ENCODE peak calls at places on chromosomes 16 and 17, in seven cellular contexts. One of them, this sample, is unnamed. For H3K4me1 and H3K9me3, the result is how much of the 10 kb centered on the place peaks cover.

GRCh38 chr16:29991571-29991904 is 3.9 kb downstream of the HIRIP3 start:
- DNase-seq in CD8-positive, alpha-beta memory T cell: no peak
- DNase-seq in cardiac muscle cell: no peak
- DNase-seq in left ventricle myocardium inferior: no peak
- DNase-seq in Karpas-422: peak
- DNase-seq in testis: no peak
- DNase-seq in GM23248: no peak
- DNase-seq in this sample: no peak

GRCh38 chr17:46925185-46925858 is 2.4 kb downstream of the GOSR2 start:
- DNase-seq in CD8-positive, alpha-beta memory T cell: no peak
- DNase-seq in cardiac muscle cell: no peak
- DNase-seq in left ventricle myocardium inferior: no peak
- DNase-seq in Karpas-422: no peak
- DNase-seq in testis: no peak
- DNase-seq in GM23248: peak
- DNase-seq in this sample: no peak

GRCh38 chr16:89201467-89202377 is 1.4 kb upstream of the SLC22A31 start:
- DNase-seq in CD8-positive, alpha-beta memory T cell: peak
- DNase-seq in cardiac muscle cell: peak
- DNase-seq in left ventricle myocardium inferior: peak
- DNase-seq in Karpas-422: peak
- DNase-seq in testis: peak
- DNase-seq in GM23248: peak
- DNase-seq in this sample: no peak

GRCh38 chr16:78227855-78228254 is 128.4 kb downstream of the WWOX start:
- DNase-seq in CD8-positive, alpha-beta memory T cell: no peak
- DNase-seq in cardiac muscle cell: peak
- DNase-seq in left ventricle myocardium inferior: no peak
- DNase-seq in Karpas-422: no peak
- DNase-seq in testis: no peak
- DNase-seq in GM23248: no peak
- DNase-seq in this sample: no peak

GRCh38 chr16:58002411-58002790 is 1.2 kb downstream of the USB1 start:
- DNase-seq in CD8-positive, alpha-beta memory T cell: peak
- DNase-seq in cardiac muscle cell: no peak
- DNase-seq in left ventricle myocardium inferior: no peak
- DNase-seq in Karpas-422: no peak
- DNase-seq in testis: no peak
- DNase-seq in GM23248: no peak
- DNase-seq in this sample: no peak

GRCh38 chr16:68510775-68511174 is 28.3 kb upstream of the ZFP90 start:
- DNase-seq in CD8-positive, alpha-beta memory T cell: no peak
- DNase-seq in cardiac muscle cell: no peak
- DNase-seq in left ventricle myocardium inferior: no peak
- DNase-seq in Karpas-422: no peak
- DNase-seq in testis: no peak
- DNase-seq in GM23248: no peak
- DNase-seq in this sample: no peak

GRCh38 chr17:82960419-82961271 is 118.8 kb upstream of the METRNL start:
- DNase-seq in CD8-positive, alpha-beta memory T cell: no peak
- DNase-seq in cardiac muscle cell: no peak
- DNase-seq in left ventricle myocardium inferior: peak
- DNase-seq in Karpas-422: no peak
- DNase-seq in testis: peak
- DNase-seq in GM23248: no peak
- DNase-seq in this sample: no peak

GRCh38 chr17:2083613-2084128 is 28.8 kb downstream of the HIC1 start:
- DNase-seq in CD8-positive, alpha-beta memory T cell: no peak
- DNase-seq in cardiac muscle cell: peak
- DNase-seq in left ventricle myocardium inferior: no peak
- DNase-seq in Karpas-422: no peak
- DNase-seq in testis: no peak
- DNase-seq in GM23248: no peak
- DNase-seq in this sample: no peak

GRCh38 chr16:85629326-85629725 is 16.2 kb downstream of the GSE1 start:
- DNase-seq in CD8-positive, alpha-beta memory T cell: no peak
- DNase-seq in cardiac muscle cell: no peak
- DNase-seq in left ventricle myocardium inferior: peak
- DNase-seq in Karpas-422: no peak
- DNase-seq in testis: no peak
- DNase-seq in GM23248: no peak
- DNase-seq in this sample: no peak

GRCh38 chr16:4934591-4934990 is 2.4 kb downstream of the PPL start:
- DNase-seq in CD8-positive, alpha-beta memory T cell: no peak
- DNase-seq in cardiac muscle cell: no peak
- DNase-seq in left ventricle myocardium inferior: no peak
- DNase-seq in Karpas-422: no peak
- DNase-seq in testis: no peak
- DNase-seq in GM23248: no peak
- DNase-seq in this sample: no peak
- H3K4me3 ChIP-seq in CD8-positive, alpha-beta memory T cell: no peak
- H3K4me3 ChIP-seq in cardiac muscle cell: no peak
- H3K4me3 ChIP-seq in left ventricle myocardium inferior: no peak
- H3K4me3 ChIP-seq in Karpas-422: no peak
- H3K4me3 ChIP-seq in testis: no peak
- H3K4me3 ChIP-seq in GM23248: no peak
- H3K4me3 ChIP-seq in this sample: no peak

DNA sequence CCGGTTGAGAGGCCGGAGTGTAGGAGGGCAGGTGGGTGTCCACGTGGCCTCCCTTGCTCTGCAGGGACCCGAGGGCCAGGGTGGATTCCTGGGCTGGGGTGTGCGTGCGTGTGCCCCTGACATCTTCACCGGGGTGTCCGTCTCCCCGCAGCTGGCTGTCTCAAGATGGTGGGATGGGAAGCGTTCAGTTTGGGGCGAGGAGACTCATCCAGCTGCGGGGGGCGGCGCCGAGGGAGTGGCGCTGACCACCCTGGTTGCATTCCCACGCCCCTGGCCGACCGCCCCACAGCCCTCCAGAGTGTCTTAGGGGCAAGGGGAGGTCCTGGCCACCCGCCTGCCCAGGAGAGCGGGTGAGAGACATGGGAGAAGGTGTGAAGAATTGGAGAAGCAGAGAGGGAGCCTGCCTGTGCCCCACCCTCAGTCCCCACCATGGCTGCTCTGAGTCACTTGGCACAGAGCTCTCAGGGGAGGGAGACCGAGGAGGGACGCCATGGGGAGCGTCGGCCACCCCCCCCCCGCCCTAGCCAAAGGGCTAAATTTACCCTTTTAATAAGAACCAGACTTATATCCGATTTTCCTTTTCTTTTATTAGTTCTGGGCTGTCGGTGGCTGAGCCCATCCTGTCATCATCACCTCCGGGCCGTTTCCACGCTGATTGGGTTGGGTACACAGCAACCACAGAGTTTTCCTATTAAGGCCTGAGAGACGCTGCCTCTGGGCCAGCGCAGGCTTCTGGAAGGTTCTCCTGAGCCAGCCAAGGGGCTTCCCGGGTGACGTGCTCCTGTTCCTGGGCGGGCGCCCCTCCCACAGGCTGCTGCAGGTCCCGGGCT is 22.0 kb downstream of the BAHCC1 start:
- DNase-seq in CD8-positive, alpha-beta memory T cell: no peak
- DNase-seq in cardiac muscle cell: no peak
- DNase-seq in left ventricle myocardium inferior: no peak
- DNase-seq in Karpas-422: no peak
- DNase-seq in testis: no peak
- DNase-seq in GM23248: peak
- DNase-seq in this sample: peak
- H3K4me1 ChIP-seq in CD8-positive, alpha-beta memory T cell: under half
- H3K4me1 ChIP-seq in cardiac muscle cell: under half
- H3K4me1 ChIP-seq in left ventricle myocardium inferior: half or more
- H3K4me1 ChIP-seq in Karpas-422: under half
- H3K4me1 ChIP-seq in testis: under half
- H3K4me1 ChIP-seq in GM23248: under half
- H3K4me1 ChIP-seq in this sample: half or more

DNA sequence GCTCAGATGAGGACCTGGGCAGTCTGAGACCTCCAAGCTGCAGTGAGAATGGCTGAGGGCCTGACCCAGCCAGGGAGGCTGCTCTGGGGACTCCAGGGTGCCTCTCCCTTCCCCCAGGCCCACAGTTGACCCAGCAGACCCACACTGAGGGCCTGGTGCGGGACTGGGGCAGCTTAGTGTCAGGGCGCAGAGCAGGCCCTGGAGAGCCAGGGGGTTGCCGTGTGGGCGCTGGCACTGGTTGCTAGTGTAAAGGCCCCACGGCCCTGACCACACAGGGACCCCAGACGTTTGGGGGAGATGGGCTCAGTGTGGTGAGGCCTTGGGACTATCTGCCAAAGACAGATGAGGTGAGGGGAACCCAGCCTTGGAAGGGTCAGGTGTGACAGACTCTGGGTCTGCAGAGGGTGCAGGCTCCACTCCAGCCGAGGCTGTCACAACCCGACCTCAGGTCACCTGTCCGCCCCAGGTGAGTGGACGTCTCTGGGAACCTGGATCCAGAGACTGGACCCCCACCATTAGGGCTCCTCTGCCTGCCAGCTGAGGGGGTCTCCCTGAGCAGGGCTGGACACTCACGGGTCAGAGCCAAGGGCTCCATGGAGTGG is 50.8 kb upstream of the GNG13 start:
- DNase-seq in CD8-positive, alpha-beta memory T cell: no peak
- DNase-seq in cardiac muscle cell: no peak
- DNase-seq in left ventricle myocardium inferior: no peak
- DNase-seq in Karpas-422: no peak
- DNase-seq in testis: no peak
- DNase-seq in GM23248: no peak
- DNase-seq in this sample: no peak
- H3K9me3 ChIP-seq in CD8-positive, alpha-beta memory T cell: under half
- H3K9me3 ChIP-seq in cardiac muscle cell: under half
- H3K9me3 ChIP-seq in left ventricle myocardium inferior: under half
- H3K9me3 ChIP-seq in Karpas-422: under half
- H3K9me3 ChIP-seq in testis: under half
- H3K9me3 ChIP-seq in GM23248: under half
- H3K9me3 ChIP-seq in this sample: under half

DNA sequence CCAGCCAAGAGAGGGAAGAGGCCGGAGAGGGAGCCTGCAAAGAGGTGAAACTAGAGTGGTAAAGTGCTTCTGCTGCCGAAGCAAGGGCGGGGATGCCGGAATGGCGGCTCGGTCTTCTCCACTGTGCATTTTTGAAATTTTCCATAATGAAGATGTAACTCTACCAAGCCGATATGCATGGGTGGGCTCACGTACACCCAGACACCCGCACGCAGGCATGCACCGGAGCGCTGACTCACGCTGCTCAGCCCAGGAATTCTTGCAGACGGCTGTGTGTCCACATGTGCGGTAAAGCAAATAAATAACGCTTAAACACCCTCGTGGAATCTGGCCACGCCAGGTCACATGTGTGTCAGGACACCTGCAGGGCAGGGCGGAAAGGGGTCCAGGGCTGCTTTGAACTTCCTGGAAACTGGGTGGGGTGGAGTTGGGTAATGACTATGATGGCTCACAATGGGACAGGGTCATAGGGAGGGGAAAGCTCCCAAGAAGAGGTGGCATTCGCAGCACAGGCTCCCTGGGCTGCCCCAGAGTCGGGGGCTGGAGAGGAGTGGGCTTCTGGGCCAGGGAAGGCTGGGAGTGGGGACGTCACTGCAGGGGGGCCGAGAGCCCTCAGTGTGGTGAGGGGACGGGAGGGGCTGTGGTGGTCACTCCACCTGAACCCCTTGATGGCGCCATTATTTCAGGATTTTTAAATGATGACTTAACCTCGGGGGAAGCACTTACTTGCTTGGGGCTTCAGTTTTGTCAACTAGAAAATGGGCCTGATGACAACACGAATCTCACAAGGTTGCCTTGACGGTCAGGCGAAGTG is 265.5 kb downstream of the PARN start:
- DNase-seq in CD8-positive, alpha-beta memory T cell: no peak
- DNase-seq in cardiac muscle cell: no peak
- DNase-seq in left ventricle myocardium inferior: no peak
- DNase-seq in Karpas-422: no peak
- DNase-seq in testis: no peak
- DNase-seq in GM23248: peak
- DNase-seq in this sample: no peak
- H3K4me3 ChIP-seq in CD8-positive, alpha-beta memory T cell: no peak
- H3K4me3 ChIP-seq in cardiac muscle cell: no peak
- H3K4me3 ChIP-seq in left ventricle myocardium inferior: no peak
- H3K4me3 ChIP-seq in Karpas-422: no peak
- H3K4me3 ChIP-seq in testis: no peak
- H3K4me3 ChIP-seq in GM23248: peak
- H3K4me3 ChIP-seq in this sample: no peak

DNA sequence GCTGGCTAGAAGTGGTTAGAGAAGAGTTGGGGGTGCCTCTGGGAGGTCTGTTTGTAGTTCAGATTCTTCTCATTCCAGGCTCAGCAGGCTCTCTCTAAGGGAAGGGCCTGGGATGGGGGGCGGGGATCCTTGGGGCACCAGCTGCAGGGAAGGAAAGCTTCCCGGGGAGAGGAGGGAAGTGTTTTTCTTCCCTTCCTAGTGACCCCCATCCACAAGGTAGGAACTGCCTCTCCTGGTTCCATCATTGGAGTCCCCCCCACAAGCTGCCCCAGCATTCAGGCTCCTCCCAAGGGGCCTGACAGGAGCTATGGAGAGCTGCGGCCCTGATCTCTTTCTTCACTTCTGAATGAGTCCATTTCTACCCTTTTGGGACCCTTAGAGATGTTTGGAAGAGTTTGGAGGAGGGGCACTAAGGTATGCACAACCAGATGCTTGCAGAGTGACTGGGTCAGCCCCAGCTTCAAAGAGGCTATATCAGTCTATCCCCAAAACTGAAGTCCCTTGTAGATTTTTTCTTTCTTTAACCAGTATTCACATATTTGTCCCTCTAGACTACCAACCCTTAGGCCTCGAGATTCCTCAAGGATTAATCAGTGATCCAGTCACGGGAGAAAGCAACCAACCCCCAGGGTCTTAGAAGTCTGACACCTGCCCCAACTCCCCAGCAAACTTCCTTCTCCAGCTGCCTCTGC is 13.9 kb upstream of the FZD2 start:
- DNase-seq in CD8-positive, alpha-beta memory T cell: no peak
- DNase-seq in cardiac muscle cell: peak
- DNase-seq in left ventricle myocardium inferior: no peak
- DNase-seq in Karpas-422: no peak
- DNase-seq in testis: no peak
- DNase-seq in GM23248: peak
- DNase-seq in this sample: no peak
- H3K4me1 ChIP-seq in CD8-positive, alpha-beta memory T cell: under half
- H3K4me1 ChIP-seq in cardiac muscle cell: under half
- H3K4me1 ChIP-seq in left ventricle myocardium inferior: under half
- H3K4me1 ChIP-seq in Karpas-422: under half
- H3K4me1 ChIP-seq in testis: under half
- H3K4me1 ChIP-seq in GM23248: half or more
- H3K4me1 ChIP-seq in this sample: under half

DNA sequence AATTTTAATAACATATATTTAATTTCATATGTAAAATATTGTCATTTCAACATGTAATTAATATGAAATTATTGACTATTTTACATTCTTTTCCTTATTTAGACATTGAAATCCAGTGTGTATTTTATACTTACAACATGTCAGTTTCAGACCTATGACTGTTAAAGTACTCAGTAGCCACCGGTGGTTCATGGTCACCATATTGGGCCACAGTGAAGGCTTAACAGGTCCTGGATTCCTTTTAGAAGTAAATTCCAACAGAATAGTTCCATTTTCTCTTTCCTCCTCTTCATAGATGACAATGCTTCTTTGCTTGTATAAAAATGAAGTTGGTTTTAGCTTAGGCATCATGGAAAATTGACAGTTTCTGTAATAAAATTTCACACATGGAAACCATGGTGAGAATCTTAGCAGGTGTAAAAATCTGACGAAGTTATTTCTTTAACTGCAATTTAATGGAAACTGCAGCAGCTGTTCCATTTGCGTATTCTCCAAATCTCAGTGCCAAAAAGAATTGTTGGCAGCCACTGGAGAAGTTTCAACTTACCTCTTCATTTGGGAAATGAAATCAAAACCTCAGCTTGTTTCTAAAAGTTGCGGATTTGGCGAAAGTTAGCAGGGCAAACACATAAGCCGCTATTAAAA is 231.0 kb downstream of the CDH13 start:
- DNase-seq in CD8-positive, alpha-beta memory T cell: no peak
- DNase-seq in cardiac muscle cell: no peak
- DNase-seq in left ventricle myocardium inferior: no peak
- DNase-seq in Karpas-422: no peak
- DNase-seq in testis: no peak
- DNase-seq in GM23248: no peak
- DNase-seq in this sample: no peak
- H3K9me3 ChIP-seq in CD8-positive, alpha-beta memory T cell: under half
- H3K9me3 ChIP-seq in cardiac muscle cell: under half
- H3K9me3 ChIP-seq in left ventricle myocardium inferior: under half
- H3K9me3 ChIP-seq in Karpas-422: under half
- H3K9me3 ChIP-seq in testis: under half
- H3K9me3 ChIP-seq in GM23248: under half
- H3K9me3 ChIP-seq in this sample: under half